ENCODE peak calls at places on chromosomes 6 and 20, in ten cellular contexts. N is heart right ventricle, W is astrocyte of the spinal cord, C is HuH-7.5, M is AG20443, A is WTC11, X is mammary epithelial cell, L is NCI-H1417, U is endodermal cell, Z is B cell. H is an unnamed sample.

GRCh38 chr6:30075987-30076311 is 380 bp upstream of the RNF39 start:
- DNase-seq in Z (no peak), N (no peak), W (no peak), C (no peak), M (no peak), L (no peak), X (peak; percentile 90), A (no peak), U (no peak), H (no peak)

GRCh38 chr6:143536461-143536865 is 24.9 kb upstream of the FUCA2 start:
- DNase-seq in C (peak; percentile 27), Z (peak; percentile 56), M (no peak), U (peak; percentile 81), W (peak; percentile 35), A (peak; percentile 53), X (peak; percentile 45), L (peak; percentile 64), N (peak; percentile 65), H (no peak)

GRCh38 chr20:58651548-58651822 is 402 bp downstream of the STX16 start:
- DNase-seq in M (no peak), L (peak; percentile 78), A (no peak), N (no peak), X (no peak), U (no peak), C (peak; percentile 34), W (no peak), Z (no peak), H (no peak)

GRCh38 chr20:58993332-58994248 is 12.5 kb downstream of the NELFCD start:
- DNase-seq in C (no peak), N (no peak), Z (no peak), W (no peak), L (no peak), A (no peak), M (no peak), U (peak; percentile 32), X (no peak), H (no peak)

GRCh38 chr20:41499961-41500725 is 118.0 kb downstream of the CHD6 start:
- DNase-seq in M (no peak), C (no peak), Z (no peak), A (no peak), N (no peak), L (peak; percentile 73), W (peak; percentile 25), U (no peak), X (no peak), H (no peak)

GRCh38 chr6:83781506-83781905 is 71.7 kb upstream of the RIPPLY2 start:
- DNase-seq in M (no peak), N (no peak), L (no peak), A (no peak), X (no peak), C (no peak), U (no peak), W (no peak), Z (no peak), H (no peak)

GRCh38 chr6:45920819-45921511 is 94.7 kb downstream of the CLIC5 start:
- DNase-seq in C (no peak), X (peak; percentile 16), N (no peak), M (no peak), Z (no peak), W (no peak), A (no peak), U (peak; percentile 21), L (no peak), H (no peak)

GRCh38 chr6:16947461-16948159 is 154.2 kb upstream of the STMND1 start:
- DNase-seq in W (peak; percentile 94), Z (no peak), N (no peak), X (peak; percentile 75), M (peak; percentile 78), U (no peak), C (no peak), A (no peak), L (peak; percentile 31), H (no peak)

GRCh38 chr6:36890264-36890663 is 4.5 kb downstream of the C6orf89 start:
- DNase-seq in N (no peak), C (no peak), X (no peak), U (no peak), A (no peak), W (no peak), L (no peak), M (no peak), Z (no peak), H (no peak)

GRCh38 chr6:141482773-141483172 is 650.0 kb upstream of the GJE1 start:
- DNase-seq in X (no peak), N (no peak), W (no peak), L (no peak), U (no peak), M (no peak), A (no peak), C (no peak), Z (peak; percentile 25), H (no peak)

GRCh38 chr6:146546440-146546839 is 2.8 kb downstream of the RAB32 start:
- DNase-seq in Z (no peak), X (peak; percentile 95), A (no peak), C (no peak), N (no peak), M (peak; percentile 67), U (no peak), L (no peak), W (peak; percentile 85), H (no peak)

GRCh38 chr6:155026366-155027045 is 31.4 kb downstream of the TIAM2 start:
- DNase-seq in W (peak; percentile 90), N (peak; percentile 16), C (no peak), A (no peak), Z (no peak), L (no peak), M (peak; percentile 85), U (peak; percentile 17), X (peak; percentile 90), H (no peak)

GRCh38 chr6:105851181-105851580 is 235.0 kb upstream of the PRDM1 start:
- DNase-seq in A (peak; percentile 21), Z (no peak), W (no peak), L (no peak), M (peak; percentile 78), U (peak; percentile 78), N (no peak), X (no peak), C (no peak), H (no peak)

GRCh38 chr6:20640181-20640580 is 105.9 kb downstream of the CDKAL1 start:
- DNase-seq in L (no peak), A (no peak), X (no peak), W (no peak), Z (no peak), N (no peak), U (no peak), M (no peak), C (no peak), H (no peak)

GRCh38 chr20:34377072-34377847 is 14.2 kb downstream of the ITCH start:
- DNase-seq in Z (no peak), X (no peak), N (no peak), W (no peak), L (no peak), M (no peak), C (no peak), U (no peak), A (no peak), H (no peak)